ENCODE peak calls at places on chromosomes 2 and 18, in nine cellular contexts. One of them, this sample, is unnamed.

GRCh38 chr18:24112874-24113615 is 25.8 kb upstream of the CABYR start:
- DNase-seq in heart left ventricle: no peak
- DNase-seq in tibial artery: no peak
- DNase-seq in GM20000: no peak
- DNase-seq in fibroblast of lung: peak
- DNase-seq in IMR-90: peak
- DNase-seq in osteocyte: no peak
- DNase-seq in CD4-positive, alpha-beta T cell: no peak
- DNase-seq in foreskin fibroblast: peak
- DNase-seq in this sample: peak

GRCh38 chr2:26438526-26438925 is 36.8 kb downstream of the DRC1 start:
- DNase-seq in heart left ventricle: no peak
- DNase-seq in tibial artery: no peak
- DNase-seq in GM20000: no peak
- DNase-seq in fibroblast of lung: no peak
- DNase-seq in IMR-90: peak
- DNase-seq in osteocyte: no peak
- DNase-seq in CD4-positive, alpha-beta T cell: no peak
- DNase-seq in foreskin fibroblast: peak
- DNase-seq in this sample: no peak

GRCh38 chr2:202034249-202035088 is 814 bp downstream of the FZD7 start:
- DNase-seq in heart left ventricle: no peak
- DNase-seq in tibial artery: peak
- DNase-seq in GM20000: peak
- DNase-seq in fibroblast of lung: peak
- DNase-seq in IMR-90: no peak
- DNase-seq in osteocyte: no peak
- DNase-seq in CD4-positive, alpha-beta T cell: no peak
- DNase-seq in foreskin fibroblast: peak
- DNase-seq in this sample: peak

GRCh38 chr18:3713166-3713565 is 263.2 kb downstream of the TGIF1 start:
- DNase-seq in heart left ventricle: no peak
- DNase-seq in tibial artery: no peak
- DNase-seq in GM20000: no peak
- DNase-seq in fibroblast of lung: no peak
- DNase-seq in IMR-90: no peak
- DNase-seq in osteocyte: no peak
- DNase-seq in CD4-positive, alpha-beta T cell: no peak
- DNase-seq in foreskin fibroblast: no peak
- DNase-seq in this sample: no peak

GRCh38 chr2:201484805-201485204 is 33.3 kb downstream of the STRADB start:
- DNase-seq in heart left ventricle: no peak
- DNase-seq in tibial artery: no peak
- DNase-seq in GM20000: no peak
- DNase-seq in fibroblast of lung: no peak
- DNase-seq in IMR-90: no peak
- DNase-seq in osteocyte: no peak
- DNase-seq in CD4-positive, alpha-beta T cell: no peak
- DNase-seq in foreskin fibroblast: peak
- DNase-seq in this sample: no peak

GRCh38 chr18:56298935-56299334 is 339.5 kb downstream of the TXNL1 start:
- DNase-seq in heart left ventricle: no peak
- DNase-seq in tibial artery: no peak
- DNase-seq in GM20000: no peak
- DNase-seq in fibroblast of lung: peak
- DNase-seq in IMR-90: peak
- DNase-seq in osteocyte: no peak
- DNase-seq in CD4-positive, alpha-beta T cell: no peak
- DNase-seq in foreskin fibroblast: peak
- DNase-seq in this sample: peak

GRCh38 chr18:32420084-32420483 is 50.6 kb downstream of the GAREM1 start:
- DNase-seq in heart left ventricle: no peak
- DNase-seq in tibial artery: no peak
- DNase-seq in GM20000: no peak
- DNase-seq in fibroblast of lung: no peak
- DNase-seq in IMR-90: no peak
- DNase-seq in osteocyte: no peak
- DNase-seq in CD4-positive, alpha-beta T cell: no peak
- DNase-seq in foreskin fibroblast: no peak
- DNase-seq in this sample: no peak

GRCh38 chr2:203453858-203454451 is 81.1 kb downstream of the RAPH1 start:
- DNase-seq in heart left ventricle: no peak
- DNase-seq in tibial artery: no peak
- DNase-seq in GM20000: peak
- DNase-seq in fibroblast of lung: peak
- DNase-seq in IMR-90: peak
- DNase-seq in osteocyte: no peak
- DNase-seq in CD4-positive, alpha-beta T cell: no peak
- DNase-seq in foreskin fibroblast: peak
- DNase-seq in this sample: peak

GRCh38 chr2:121650554-121650930 is 1.3 kb upstream of the CLASP1 start:
- DNase-seq in heart left ventricle: no peak
- DNase-seq in tibial artery: no peak
- DNase-seq in GM20000: peak
- DNase-seq in fibroblast of lung: peak
- DNase-seq in IMR-90: peak
- DNase-seq in osteocyte: no peak
- DNase-seq in CD4-positive, alpha-beta T cell: no peak
- DNase-seq in foreskin fibroblast: peak
- DNase-seq in this sample: no peak

GRCh38 chr2:3470166-3470651 is 49.1 kb downstream of the ADI1 start:
- DNase-seq in heart left ventricle: peak
- DNase-seq in tibial artery: peak
- DNase-seq in GM20000: no peak
- DNase-seq in fibroblast of lung: peak
- DNase-seq in IMR-90: peak
- DNase-seq in osteocyte: no peak
- DNase-seq in CD4-positive, alpha-beta T cell: no peak
- DNase-seq in foreskin fibroblast: peak
- DNase-seq in this sample: no peak

GRCh38 chr2:19592197-19592596 is 233.8 kb upstream of the OSR1 start:
- DNase-seq in heart left ventricle: no peak
- DNase-seq in tibial artery: no peak
- DNase-seq in GM20000: no peak
- DNase-seq in fibroblast of lung: no peak
- DNase-seq in IMR-90: no peak
- DNase-seq in osteocyte: no peak
- DNase-seq in CD4-positive, alpha-beta T cell: no peak
- DNase-seq in foreskin fibroblast: no peak
- DNase-seq in this sample: no peak

GRCh38 chr2:136234261-136234660 is 116.3 kb upstream of the CXCR4 start:
- DNase-seq in heart left ventricle: no peak
- DNase-seq in tibial artery: no peak
- DNase-seq in GM20000: no peak
- DNase-seq in fibroblast of lung: no peak
- DNase-seq in IMR-90: no peak
- DNase-seq in osteocyte: no peak
- DNase-seq in CD4-positive, alpha-beta T cell: no peak
- DNase-seq in foreskin fibroblast: no peak
- DNase-seq in this sample: no peak

GRCh38 chr2:241244368-241244767 is 55.9 kb downstream of the ANO7 start:
- DNase-seq in heart left ventricle: no peak
- DNase-seq in tibial artery: no peak
- DNase-seq in GM20000: no peak
- DNase-seq in fibroblast of lung: no peak
- DNase-seq in IMR-90: no peak
- DNase-seq in osteocyte: no peak
- DNase-seq in CD4-positive, alpha-beta T cell: no peak
- DNase-seq in foreskin fibroblast: no peak
- DNase-seq in this sample: no peak

GRCh38 chr2:234973008-234973407 is 21.2 kb downstream of the SH3BP4 start:
- DNase-seq in heart left ventricle: no peak
- DNase-seq in tibial artery: no peak
- DNase-seq in GM20000: no peak
- DNase-seq in fibroblast of lung: no peak
- DNase-seq in IMR-90: peak
- DNase-seq in osteocyte: no peak
- DNase-seq in CD4-positive, alpha-beta T cell: no peak
- DNase-seq in foreskin fibroblast: no peak
- DNase-seq in this sample: no peak

GRCh38 chr2:98514879-98515570 is 70.4 kb downstream of the INPP4A start:
- DNase-seq in heart left ventricle: no peak
- DNase-seq in tibial artery: no peak
- DNase-seq in GM20000: no peak
- DNase-seq in fibroblast of lung: peak
- DNase-seq in IMR-90: peak
- DNase-seq in osteocyte: no peak
- DNase-seq in CD4-positive, alpha-beta T cell: no peak
- DNase-seq in foreskin fibroblast: peak
- DNase-seq in this sample: no peak
- TF ChIP-seq CTCF in heart left ventricle: no peak
- TF ChIP-seq CTCF in tibial artery: no peak
- TF ChIP-seq CTCF in GM20000: no peak
- TF ChIP-seq CTCF in fibroblast of lung: no peak
- TF ChIP-seq CTCF in IMR-90: no peak
- TF ChIP-seq CTCF in osteocyte: no peak
- TF ChIP-seq CTCF in CD4-positive, alpha-beta T cell: no peak
- TF ChIP-seq CTCF in foreskin fibroblast: no peak
- TF ChIP-seq CTCF in this sample: no peak

GRCh38 chr2:223600056-223600455 is 2.1 kb downstream of the SCG2 start:
- DNase-seq in heart left ventricle: no peak
- DNase-seq in tibial artery: no peak
- DNase-seq in GM20000: no peak
- DNase-seq in fibroblast of lung: no peak
- DNase-seq in IMR-90: peak
- DNase-seq in osteocyte: no peak
- DNase-seq in CD4-positive, alpha-beta T cell: no peak
- DNase-seq in foreskin fibroblast: peak
- DNase-seq in this sample: no peak

GRCh38 chr2:223599646-223600009 is 2.5 kb downstream of the SCG2 start:
- DNase-seq in heart left ventricle: no peak
- DNase-seq in tibial artery: no peak
- DNase-seq in GM20000: no peak
- DNase-seq in fibroblast of lung: no peak
- DNase-seq in IMR-90: no peak
- DNase-seq in osteocyte: no peak
- DNase-seq in CD4-positive, alpha-beta T cell: no peak
- DNase-seq in foreskin fibroblast: peak
- DNase-seq in this sample: no peak

GRCh38 chr2:223601932-223602676 is at the start of gene SCG2:
- DNase-seq in heart left ventricle: peak
- DNase-seq in tibial artery: peak
- DNase-seq in GM20000: peak
- DNase-seq in fibroblast of lung: peak
- DNase-seq in IMR-90: peak
- DNase-seq in osteocyte: peak
- DNase-seq in CD4-positive, alpha-beta T cell: peak
- DNase-seq in foreskin fibroblast: peak
- DNase-seq in this sample: peak

GRCh38 chr2:223604231-223604630 is 2.1 kb upstream of the SCG2 start:
- DNase-seq in heart left ventricle: no peak
- DNase-seq in tibial artery: no peak
- DNase-seq in GM20000: no peak
- DNase-seq in fibroblast of lung: no peak
- DNase-seq in IMR-90: no peak
- DNase-seq in osteocyte: no peak
- DNase-seq in CD4-positive, alpha-beta T cell: no peak
- DNase-seq in foreskin fibroblast: no peak
- DNase-seq in this sample: no peak

DNA sequence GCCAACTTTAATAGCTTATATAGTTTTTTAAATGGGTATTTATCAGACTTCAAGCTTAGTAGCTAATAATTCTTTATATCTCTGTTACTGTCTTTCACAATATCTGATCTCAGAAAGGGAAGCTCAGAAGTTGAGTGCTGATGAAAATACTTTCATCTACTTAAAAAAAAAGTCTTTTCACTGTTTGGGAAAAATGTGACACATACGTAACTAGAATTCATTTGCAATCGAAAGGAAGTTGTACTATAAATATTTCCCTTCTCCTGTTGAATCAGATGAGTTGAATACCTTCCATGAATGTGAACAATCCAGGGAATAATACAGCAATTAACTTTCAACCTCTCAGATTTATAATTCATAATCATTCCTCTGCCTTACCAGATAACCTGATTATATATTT is 811 bp upstream of the SCG2 start:
- DNase-seq in heart left ventricle: no peak
- DNase-seq in tibial artery: no peak
- DNase-seq in GM20000: no peak
- DNase-seq in fibroblast of lung: no peak
- DNase-seq in IMR-90: peak
- DNase-seq in osteocyte: no peak
- DNase-seq in CD4-positive, alpha-beta T cell: no peak
- DNase-seq in foreskin fibroblast: no peak
- DNase-seq in this sample: no peak
- TF ChIP-seq CTCF in heart left ventricle: no peak
- TF ChIP-seq CTCF in tibial artery: no peak
- TF ChIP-seq CTCF in GM20000: no peak
- TF ChIP-seq CTCF in fibroblast of lung: no peak
- TF ChIP-seq CTCF in IMR-90: no peak
- TF ChIP-seq CTCF in osteocyte: no peak
- TF ChIP-seq CTCF in CD4-positive, alpha-beta T cell: no peak
- TF ChIP-seq CTCF in foreskin fibroblast: no peak
- TF ChIP-seq CTCF in this sample: no peak

GRCh38 chr18:52395146-52395852 is 55.3 kb downstream of the DCC start:
- DNase-seq in heart left ventricle: no peak
- DNase-seq in tibial artery: no peak
- DNase-seq in GM20000: no peak
- DNase-seq in fibroblast of lung: no peak
- DNase-seq in IMR-90: no peak
- DNase-seq in osteocyte: no peak
- DNase-seq in CD4-positive, alpha-beta T cell: no peak
- DNase-seq in foreskin fibroblast: no peak
- DNase-seq in this sample: no peak

GRCh38 chr18:52392160-52392559 is 52.2 kb downstream of the DCC start:
- DNase-seq in heart left ventricle: no peak
- DNase-seq in tibial artery: no peak
- DNase-seq in GM20000: no peak
- DNase-seq in fibroblast of lung: peak
- DNase-seq in IMR-90: peak
- DNase-seq in osteocyte: no peak
- DNase-seq in CD4-positive, alpha-beta T cell: no peak
- DNase-seq in foreskin fibroblast: peak
- DNase-seq in this sample: no peak

GRCh38 chr18:52394602-52395001 is 54.6 kb downstream of the DCC start:
- DNase-seq in heart left ventricle: no peak
- DNase-seq in tibial artery: no peak
- DNase-seq in GM20000: no peak
- DNase-seq in fibroblast of lung: no peak
- DNase-seq in IMR-90: no peak
- DNase-seq in osteocyte: no peak
- DNase-seq in CD4-positive, alpha-beta T cell: no peak
- DNase-seq in foreskin fibroblast: no peak
- DNase-seq in this sample: no peak
- TF ChIP-seq CTCF in heart left ventricle: no peak
- TF ChIP-seq CTCF in tibial artery: no peak
- TF ChIP-seq CTCF in GM20000: no peak
- TF ChIP-seq CTCF in fibroblast of lung: no peak
- TF ChIP-seq CTCF in IMR-90: no peak
- TF ChIP-seq CTCF in osteocyte: no peak
- TF ChIP-seq CTCF in CD4-positive, alpha-beta T cell: no peak
- TF ChIP-seq CTCF in foreskin fibroblast: no peak
- TF ChIP-seq CTCF in this sample: no peak

GRCh38 chr2:80429251-80429650 is 124.7 kb upstream of the LRRTM1 start:
- DNase-seq in heart left ventricle: no peak
- DNase-seq in tibial artery: no peak
- DNase-seq in GM20000: no peak
- DNase-seq in fibroblast of lung: no peak
- DNase-seq in IMR-90: no peak
- DNase-seq in osteocyte: no peak
- DNase-seq in CD4-positive, alpha-beta T cell: no peak
- DNase-seq in foreskin fibroblast: no peak
- DNase-seq in this sample: no peak
- TF ChIP-seq CTCF in heart left ventricle: no peak
- TF ChIP-seq CTCF in tibial artery: no peak
- TF ChIP-seq CTCF in GM20000: no peak
- TF ChIP-seq CTCF in fibroblast of lung: no peak
- TF ChIP-seq CTCF in IMR-90: no peak
- TF ChIP-seq CTCF in osteocyte: no peak
- TF ChIP-seq CTCF in CD4-positive, alpha-beta T cell: no peak
- TF ChIP-seq CTCF in foreskin fibroblast: no peak
- TF ChIP-seq CTCF in this sample: no peak